ENCODE peak calls at places on chromosomes 16 and 17, in five cellular contexts. J is kidney glomerular epithelial cell; C is brain pericyte; R is stimulated activated naive B cell treated with anti-CD40 and anti-IgM and Interleukin-4, amounts not matched to agents 10 μg/mL and 1 μg/mL and 100 μg/mL, for 72 hours; B is astrocyte of the spinal cord. Q is an unnamed sample.

GRCh38 chr16:75106351-75107274 is 10.0 kb downstream of the LDHD start:
- DNase-seq in J (no peak), C (no peak), R (no peak), B (no peak), Q (no peak)

GRCh38 chr17:74282587-74283370 is 8.7 kb downstream of the DNAI2 start:
- DNase-seq in J (no peak), C (no peak), R (peak), B (no peak), Q (peak)

GRCh38 chr16:89693931-89694783 is 7.3 kb downstream of the SPATA2L start:
- DNase-seq in J (no peak), C (no peak), R (no peak), B (no peak), Q (no peak)

GRCh38 chr17:73092518-73093135 is at the start of gene SLC39A11:
- DNase-seq in J (peak), C (peak), R (peak), B (peak), Q (peak)

GRCh38 chr17:75525806-75526554 is 483 bp downstream of the LLGL2 start:
- DNase-seq in J (no peak), C (no peak), R (no peak), B (no peak), Q (no peak)

GRCh38 chr17:20010099-20010863 is 1.1 kb downstream of the SPECC1 start:
- DNase-seq in J (peak), C (no peak), R (no peak), B (peak), Q (peak)

GRCh38 chr16:53022374-53022773 is 30.3 kb downstream of the CHD9NB start:
- DNase-seq in J (peak), C (peak), R (no peak), B (peak), Q (peak)

GRCh38 chr16:79651363-79651762 is 50.8 kb upstream of the MAF start:
- DNase-seq in J (no peak), C (no peak), R (no peak), B (peak), Q (peak)

GRCh38 chr17:49987290-49987585 is 7.8 kb downstream of the DLX3 start:
- DNase-seq in J (no peak), C (no peak), R (no peak), B (no peak), Q (no peak)

GRCh38 chr17:76492989-76493501 is 8.2 kb downstream of the RHBDF2 start:
- DNase-seq in J (peak), C (peak), R (peak), B (peak), Q (peak)

GRCh38 chr16:70749681-70750601 is 51.0 kb downstream of the VAC14 start:
- DNase-seq in J (peak), C (no peak), R (no peak), B (peak), Q (no peak)

GRCh38 chr17:50221500-50222480 is 20.4 kb upstream of the COL1A1 start:
- DNase-seq in J (peak), C (no peak), R (no peak), B (peak), Q (peak)

GRCh38 chr16:660459-661183 is 7.3 kb upstream of the RHOT2 start:
- DNase-seq in J (peak), C (no peak), R (peak), B (peak), Q (peak)

GRCh38 chr16:9901-10665 is 43.3 kb downstream of the POLR3K start:
- DNase-seq in J (no peak), C (no peak), R (no peak), B (no peak), Q (no peak)

GRCh38 chr16:8678068-8678927 is 3.9 kb downstream of the ABAT start:
- DNase-seq in J (peak), C (no peak), R (no peak), B (peak), Q (peak)

GRCh38 chr16:15482068-15482747 is 47.8 kb downstream of the BMERB1 start:
- DNase-seq in J (peak), C (peak), R (peak), B (peak), Q (peak)

GRCh38 chr17:10265100-10265810 is 66.8 kb upstream of the GAS7 start:
- DNase-seq in J (no peak), C (no peak), R (peak), B (peak), Q (peak)

GRCh38 chr16:17836868-17837602 is 366.3 kb upstream of the XYLT1 start:
- DNase-seq in J (no peak), C (peak), R (no peak), B (peak), Q (peak)

GRCh38 chr16:89094252-89094901 is 725 bp downstream of the ACSF3 start:
- DNase-seq in J (no peak), C (no peak), R (no peak), B (peak), Q (peak)

GRCh38 chr17:82300707-82301270 is 16.6 kb downstream of the CD7 start:
- DNase-seq in J (no peak), C (no peak), R (peak), B (peak), Q (peak)

GRCh38 chr16:85569615-85570212 is 43.4 kb upstream of the GSE1 start:
- DNase-seq in J (no peak), C (peak), R (peak), B (peak), Q (peak)

GRCh38 chr17:63785556-63785955 is 11.6 kb downstream of the DDX42 start:
- DNase-seq in J (peak), C (no peak), R (no peak), B (peak), Q (peak)

GRCh38 chr16:23826528-23827244 is 9.1 kb upstream of the PRKCB start:
- DNase-seq in J (no peak), C (no peak), R (peak), B (no peak), Q (no peak)

GRCh38 chr16:86575754-86576557 is 2.4 kb upstream of the FOXL1 start:
- DNase-seq in J (peak), C (peak), R (no peak), B (peak), Q (peak)

GRCh38 chr16:55730115-55730514 is 74.3 kb downstream of the SLC6A2 start:
- DNase-seq in J (no peak), C (no peak), R (no peak), B (no peak), Q (no peak)

GRCh38 chr17:78919816-78920516 is 5.2 kb downstream of the TIMP2 start:
- DNase-seq in J (no peak), C (no peak), R (no peak), B (no peak), Q (no peak)

GRCh38 chr17:50198026-50198669 is 3.3 kb downstream of the COL1A1 start:
- DNase-seq in J (peak), C (peak), R (peak), B (peak), Q (peak)

Q was measured in fibroblast of lung.